ENCODE peak calls at places on chromosome 13, in nine cellular contexts. W is H54, J is right lobe of liver, D is GM12891, C is uterus, M is tibial nerve, X is heart left ventricle, F is adrenal gland, Y is IMR-90. U is an unnamed sample.

GRCh38 chr13:112112534-112113276 is 45.8 kb downstream of the SOX1 start:
- DNase-seq in W (no peak), Y (no peak), M (no peak), F (no peak), D (no peak), C (no peak), J (no peak), X (no peak), U (no peak)

GRCh38 chr13:33875658-33876401 is 57.9 kb downstream of the RFC3 start:
- DNase-seq in F (peak), W (no peak), J (no peak), C (no peak), Y (no peak), D (no peak), M (no peak), X (no peak), U (no peak)

GRCh38 chr13:39567569-39567968 is 35.4 kb downstream of the LHFPL6 start:
- DNase-seq in C (no peak), D (no peak), F (no peak), J (no peak), X (no peak), Y (no peak), M (no peak), W (no peak), U (no peak)

GRCh38 chr13:33694546-33694945 is 123.4 kb upstream of the RFC3 start:
- DNase-seq in C (no peak), W (no peak), M (no peak), J (no peak), X (no peak), D (no peak), F (no peak), Y (no peak), U (no peak)

GRCh38 chr13:37621811-37622361 is 23.3 kb upstream of the POSTN start:
- DNase-seq in F (peak), J (no peak), M (no peak), C (peak), Y (peak), X (no peak), D (no peak), W (no peak), U (no peak)

GRCh38 chr13:98860491-98860890 is 108.0 kb upstream of the SLC15A1 start:
- DNase-seq in X (no peak), W (no peak), F (no peak), Y (no peak), M (no peak), C (no peak), D (no peak), J (no peak), U (no peak)

GRCh38 chr13:20993661-20994440 is 67.5 kb downstream of the LATS2 start:
- DNase-seq in J (no peak), C (no peak), W (peak), D (no peak), M (no peak), Y (peak), F (no peak), X (no peak), U (no peak)

GRCh38 chr13:76380436-76381065 is 505.7 kb downstream of the KCTD12 start:
- DNase-seq in M (no peak), W (no peak), C (no peak), Y (peak), D (no peak), J (no peak), X (no peak), F (no peak), U (no peak)

GRCh38 chr13:31380728-31381127 is 181.0 kb downstream of the B3GLCT start:
- DNase-seq in Y (no peak), W (no peak), C (no peak), F (no peak), X (no peak), M (no peak), J (no peak), D (no peak), U (no peak)

GRCh38 chr13:80924596-80924995 is 583.7 kb upstream of the SPRY2 start:
- DNase-seq in J (no peak), F (peak), C (no peak), M (no peak), X (no peak), W (no peak), Y (no peak), D (no peak), U (no peak)

GRCh38 chr13:110233181-110233641 is 73.7 kb downstream of the COL4A1 start:
- DNase-seq in Y (peak), C (peak), W (no peak), D (no peak), X (peak), F (peak), M (peak), J (no peak), U (no peak)

GRCh38 chr13:70353096-70353495 is 244.8 kb upstream of the KLHL1 start:
- DNase-seq in M (no peak), W (no peak), F (no peak), X (no peak), C (no peak), Y (no peak), D (no peak), J (no peak), U (no peak)

GRCh38 chr13:100694722-100695644 is 20.4 kb upstream of the TMTC4 start:
- DNase-seq in J (peak), X (no peak), C (no peak), W (peak), F (peak), Y (peak), M (no peak), D (no peak), U (peak)

GRCh38 chr13:66657165-66657895 is 572.8 kb downstream of the PCDH9 start:
- DNase-seq in M (no peak), J (peak), C (peak), W (no peak), F (peak), Y (peak), X (peak), D (no peak), U (no peak)
- TF ChIP-seq POLR2A in M (no peak), J (no peak), C (no peak), W (no peak), F (no peak), Y (no peak), X (no peak), D (no peak), U (no peak)

GRCh38 chr13:44237276-44237767 is 136.3 kb upstream of the SERP2 start:
- DNase-seq in J (no peak), C (peak), M (peak), W (no peak), F (peak), D (peak), Y (peak), X (peak), U (no peak)

GRCh38 chr13:44232729-44233128 is 140.9 kb upstream of the SERP2 start:
- DNase-seq in W (no peak), Y (no peak), X (no peak), M (no peak), J (no peak), C (no peak), D (no peak), F (no peak), U (no peak)

GRCh38 chr13:44238011-44238421 is 135.6 kb upstream of the SERP2 start:
- DNase-seq in F (no peak), M (no peak), J (no peak), C (no peak), W (no peak), D (no peak), X (no peak), Y (peak), U (no peak)

GRCh38 chr13:44234566-44234965 is 139.1 kb upstream of the SERP2 start:
- DNase-seq in M (no peak), X (no peak), D (no peak), F (no peak), W (no peak), Y (peak), C (no peak), J (no peak), U (no peak)

GRCh38 chr13:44236370-44236769 is 137.3 kb upstream of the SERP2 start:
- DNase-seq in C (no peak), F (peak), W (no peak), X (no peak), M (no peak), J (no peak), Y (peak), D (no peak), U (no peak)
- TF ChIP-seq POLR2A in C (no peak), F (peak), W (no peak), X (no peak), M (no peak), J (no peak), Y (no peak), D (no peak), U (no peak)

GRCh38 chr13:93848247-93848646 is 621.6 kb downstream of the GPC6 start:
- DNase-seq in J (no peak), M (no peak), D (no peak), F (no peak), X (no peak), W (no peak), C (no peak), Y (no peak), U (no peak)

GRCh38 chr13:93847162-93847561 is 620.6 kb downstream of the GPC6 start:
- DNase-seq in J (no peak), X (no peak), M (no peak), F (no peak), W (peak), C (no peak), Y (peak), D (no peak), U (no peak)

GRCh38 chr13:93843082-93843481 is 616.5 kb downstream of the GPC6 start:
- DNase-seq in D (no peak), F (no peak), J (no peak), Y (no peak), M (no peak), W (no peak), C (no peak), X (no peak), U (no peak)
- TF ChIP-seq POLR2A in D (no peak), F (no peak), J (no peak), Y (no peak), M (no peak), W (no peak), C (no peak), X (no peak), U (no peak)

GRCh38 chr13:97257228-97257755 is 35.2 kb downstream of the MBNL2 start:
- DNase-seq in M (no peak), C (no peak), F (no peak), Y (no peak), D (no peak), X (no peak), W (no peak), J (no peak), U (no peak)

GRCh38 chr13:97255515-97255999 is 33.4 kb downstream of the MBNL2 start:
- DNase-seq in F (no peak), M (no peak), D (no peak), X (no peak), J (no peak), W (no peak), C (no peak), Y (peak), U (no peak)

GRCh38 chr13:97257800-97258799 is 36.0 kb downstream of the MBNL2 start:
- DNase-seq in D (no peak), Y (peak), J (peak), F (peak), W (peak), C (peak), M (no peak), X (peak), U (no peak)

GRCh38 chr13:97254809-97255208 is 32.7 kb downstream of the MBNL2 start:
- DNase-seq in W (peak), Y (peak), J (no peak), C (no peak), F (no peak), D (no peak), X (no peak), M (no peak), U (no peak)

DNA sequence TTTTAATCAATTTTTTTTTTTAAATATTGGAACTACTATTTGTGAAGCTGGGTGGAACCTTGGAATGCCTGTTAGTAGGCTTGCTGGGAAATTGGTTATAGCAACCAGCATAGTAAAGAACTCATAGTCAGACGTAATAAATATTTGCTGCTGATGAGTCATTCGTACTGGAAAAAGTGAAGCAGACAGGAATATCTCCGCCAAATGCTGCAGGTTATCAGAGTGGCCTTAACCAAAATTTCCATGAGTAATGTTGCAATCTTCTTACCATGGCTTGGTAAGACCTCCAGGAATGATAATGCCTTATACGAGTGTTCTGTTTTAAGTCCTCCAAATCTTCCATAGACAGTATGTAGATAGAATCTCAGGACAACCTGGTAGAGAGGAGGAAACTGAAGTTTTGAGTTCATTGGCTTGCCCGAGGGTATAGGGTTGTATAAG is 34.2 kb downstream of the MBNL2 start:
- DNase-seq in D (no peak), X (no peak), M (no peak), Y (peak), W (peak), C (no peak), F (peak), J (no peak), U (no peak)
- TF ChIP-seq POLR2A in D (no peak), X (no peak), M (no peak), Y (peak), W (no peak), C (no peak), F (peak), J (peak), U (no peak)

DNA sequence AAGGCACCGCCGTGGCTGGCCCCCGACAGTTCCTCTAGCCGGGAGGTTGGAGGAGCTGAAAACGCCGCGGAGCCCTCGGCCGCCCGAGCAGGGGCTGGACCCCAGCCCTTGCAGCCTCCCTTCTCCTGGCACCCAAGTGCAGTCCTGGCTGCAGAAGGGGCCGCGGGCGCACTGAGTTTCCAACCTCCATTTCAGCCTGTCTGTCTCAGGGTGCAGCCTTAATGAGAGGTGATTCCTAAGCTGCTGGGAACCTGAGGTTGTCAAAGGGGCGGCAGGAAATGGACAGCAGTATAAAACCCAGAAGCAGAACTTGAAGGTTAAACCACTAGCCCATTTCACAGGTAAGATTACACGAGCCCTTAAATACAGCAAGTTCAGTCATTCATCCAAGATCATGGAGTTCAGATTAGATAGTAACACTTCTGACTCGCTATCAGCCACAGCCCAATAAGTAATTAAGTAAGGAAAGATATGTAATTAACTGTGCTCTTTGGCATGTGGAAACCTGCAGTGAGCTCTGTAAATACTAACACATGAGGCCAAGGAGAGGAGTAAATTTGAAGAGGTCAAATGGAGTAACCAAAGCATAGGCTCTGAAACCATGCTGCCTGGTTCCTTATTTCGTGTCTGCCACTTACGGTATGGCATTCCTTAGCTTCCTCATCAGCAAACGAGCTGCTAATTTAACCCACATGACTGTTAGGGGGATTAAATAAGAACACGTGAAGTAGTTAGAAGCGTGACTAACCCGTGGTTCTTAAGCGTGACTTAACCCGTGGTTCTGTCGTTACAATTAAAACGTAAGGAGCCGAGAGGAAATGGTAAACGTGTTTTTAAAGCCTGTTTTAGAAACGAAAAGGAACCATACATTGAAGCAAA is 682 bp downstream of the SETDB2 start:
- DNase-seq in F (peak), X (peak), J (no peak), C (no peak), W (no peak), M (no peak), Y (peak), D (no peak), U (no peak)
- TF ChIP-seq POLR2A in F (peak), X (no peak), J (peak), C (peak), W (no peak), M (peak), Y (no peak), D (no peak), U (no peak)

GRCh38 chr13:50126378-50127016 is 111.3 kb downstream of the KCNRG start:
- DNase-seq in W (no peak), M (no peak), C (no peak), J (peak), Y (peak), D (no peak), X (no peak), F (peak), U (peak)
- TF ChIP-seq POLR2A in W (no peak), M (no peak), C (no peak), J (no peak), Y (no peak), D (no peak), X (no peak), F (no peak), U (no peak)